ENCODE peak calls at places on chromosome 11, in seven cellular contexts. H is colonic mucosa, U is mammary epithelial cell, G is endodermal cell, Z is kidney, W is neural progenitor cell, B is mesenchymal stem cell. L is an unnamed sample.
A peak's percentile ranks its signal among the peaks of the same experiment; 100 is the strongest.

GRCh38 chr11:126284829-126285228 is 1.9 kb downstream of the TIRAP start:
- DNase-seq in W (no peak), Z (no peak), U (peak; percentile 93), B (peak; percentile 98), H (peak; percentile 67), G (no peak), L (peak; percentile 91)

GRCh38 chr11:65307298-65308229 is 7.1 kb upstream of the CDC42EP2 start:
- DNase-seq in W (no peak), Z (no peak), H (no peak), B (no peak), U (no peak), G (no peak), L (no peak)

GRCh38 chr11:103903621-103904323 is 132.7 kb upstream of the DDI1 start:
- DNase-seq in G (no peak), Z (no peak), U (no peak), B (no peak), H (no peak), W (no peak), L (peak; percentile 98)

GRCh38 chr11:47020793-47021624 is 84.4 kb downstream of the CSTPP1 start:
- DNase-seq in W (peak; percentile 74), U (no peak), G (no peak), H (no peak), Z (no peak), B (peak; percentile 74), L (no peak)

GRCh38 chr11:134067486-134067885 is 1.4 kb upstream of the JAM3 start:
- DNase-seq in W (no peak), H (no peak), B (no peak), Z (no peak), U (no peak), G (no peak), L (no peak)

GRCh38 chr11:12543596-12544415 is 130.4 kb upstream of the TEAD1 start:
- DNase-seq in U (peak; percentile 78), H (peak; percentile 10), B (no peak), Z (no peak), W (no peak), G (no peak), L (no peak)

GRCh38 chr11:114262681-114263509 is 33.3 kb upstream of the NNMT start:
- DNase-seq in B (peak; percentile 71), H (no peak), U (peak; percentile 33), G (peak; percentile 71), W (peak; percentile 77), Z (no peak), L (peak; percentile 49)

GRCh38 chr11:20363500-20364411 is at the start of gene HTATIP2:
- DNase-seq in Z (peak; percentile 91), G (peak; percentile 85), U (peak; percentile 49), H (peak; percentile 84), B (peak; percentile 57), W (peak; percentile 70), L (peak; percentile 92)

GRCh38 chr11:41245704-41246398 is 213.6 kb downstream of the LRRC4C start:
- DNase-seq in G (peak; percentile 57), W (peak; percentile 11), H (no peak), B (no peak), U (no peak), Z (peak; percentile 46), L (no peak)

GRCh38 chr11:120513436-120514315 is 2.1 kb downstream of the GRIK4 start:
- DNase-seq in B (no peak), Z (no peak), G (no peak), H (no peak), U (no peak), W (peak; percentile 29), L (no peak)

GRCh38 chr11:69854719-69855118 is 35.5 kb upstream of the FGF3 start:
- DNase-seq in G (no peak), Z (no peak), W (no peak), H (no peak), B (peak; percentile 35), U (peak; percentile 81), L (no peak)

GRCh38 chr11:20351151-20351550 is 12.4 kb upstream of the HTATIP2 start:
- DNase-seq in H (no peak), U (peak; percentile 23), W (no peak), G (no peak), B (no peak), Z (no peak), L (no peak)

GRCh38 chr11:57426754-57427691 is at the start of gene SLC43A3:
- DNase-seq in U (peak; percentile 93), Z (peak; percentile 91), H (peak; percentile 76), B (peak; percentile 74), G (peak; percentile 89), W (peak; percentile 70), L (peak; percentile 94)

GRCh38 chr11:47607380-47607779 is 13.2 kb upstream of the C1QTNF4 start:
- DNase-seq in H (no peak), W (no peak), Z (no peak), G (no peak), B (peak; percentile 96), U (peak; percentile 30), L (no peak)

GRCh38 chr11:65172600-65172999 is 2.6 kb downstream of the SPDYC start:
- DNase-seq in Z (peak; percentile 42), B (no peak), U (no peak), G (peak; percentile 51), H (no peak), W (no peak), L (no peak)

GRCh38 chr11:78085972-78086371 is 6.3 kb upstream of the NDUFC2 start:
- DNase-seq in Z (no peak), G (no peak), W (no peak), U (no peak), B (no peak), H (no peak), L (no peak)

GRCh38 chr11:12995211-12995610 is 13.9 kb upstream of the RASSF10 start:
- DNase-seq in G (no peak), W (no peak), B (no peak), H (no peak), U (no peak), Z (no peak), L (no peak)

GRCh38 chr11:62295504-62295903 is 3.4 kb downstream of the SCGB1D4 start:
- DNase-seq in G (peak; percentile 83), W (peak; percentile 71), H (no peak), U (peak; percentile 17), B (peak; percentile 25), Z (no peak), L (peak; percentile 37)

GRCh38 chr11:117197516-117198456 is 1.4 kb upstream of the TAGLN start:
- DNase-seq in G (peak; percentile 94), H (peak; percentile 71), U (no peak), W (peak; percentile 76), B (no peak), Z (peak; percentile 86), L (peak; percentile 43)

GRCh38 chr11:1195690-1196515 is 27.0 kb upstream of the MUC5B start:
- DNase-seq in B (no peak), H (no peak), U (no peak), G (peak; percentile 20), W (no peak), Z (peak; percentile 69), L (no peak)

GRCh38 chr11:66478823-66479740 is 1.2 kb upstream of the DPP3 start:
- DNase-seq in H (peak; percentile 55), B (peak; percentile 59), G (peak; percentile 77), Z (peak; percentile 85), W (peak; percentile 60), U (no peak), L (peak; percentile 77)

GRCh38 chr11:60762851-60763691 is 6.4 kb downstream of the MS4A15 start:
- DNase-seq in Z (no peak), W (peak; percentile 48), G (no peak), B (no peak), U (no peak), H (no peak), L (peak; percentile 80)

GRCh38 chr11:46248270-46249102 is 29.0 kb upstream of the CREB3L1 start:
- DNase-seq in H (no peak), G (peak; percentile 81), U (peak; percentile 91), W (no peak), B (peak; percentile 96), Z (no peak), L (no peak)

GRCh38 chr11:34528072-34528471 is 14.5 kb upstream of the ELF5 start:
- DNase-seq in B (no peak), Z (no peak), U (no peak), G (no peak), H (no peak), W (no peak), L (no peak)

GRCh38 chr11:126352934-126353801 is 2.3 kb upstream of the ST3GAL4 start:
- DNase-seq in H (no peak), W (no peak), Z (no peak), B (peak; percentile 69), U (peak; percentile 86), G (no peak), L (peak; percentile 65)

GRCh38 chr11:37905707-37906417 is 1307.8 kb upstream of the RAG2 start:
- DNase-seq in Z (no peak), H (no peak), B (no peak), G (no peak), U (peak; percentile 68), W (no peak), L (no peak)

GRCh38 chr11:44622190-44622650 is 56.8 kb downstream of the CD82 start:
- DNase-seq in B (no peak), U (no peak), G (peak; percentile 45), H (peak; percentile 14), W (no peak), Z (no peak), L (peak; percentile 38)

GRCh38 chr11:65776710-65777141 is 4.0 kb downstream of the AP5B1 start:
- DNase-seq in U (peak; percentile 25), H (no peak), G (no peak), B (no peak), Z (no peak), W (no peak), L (no peak)

GRCh38 chr11:44185522-44185921 is 90.0 kb downstream of the EXT2 start:
- DNase-seq in B (no peak), G (no peak), Z (no peak), U (no peak), W (no peak), H (no peak), L (no peak)

GRCh38 chr11:40514124-40514523 is 945.3 kb downstream of the LRRC4C start:
- DNase-seq in H (no peak), U (peak; percentile 1), Z (no peak), W (no peak), B (peak; percentile 8), G (no peak), L (no peak)

GRCh38 chr11:28105869-28106268 is 2.1 kb downstream of the KIF18A start:
- DNase-seq in U (no peak), G (no peak), B (peak; percentile 22), Z (no peak), W (no peak), H (no peak), L (peak; percentile 52)
- H3K9ac ChIP-seq in U (no peak overlapping the region), G (no peak overlapping the region), B (peak overlapping the region; percentile 36), Z (no peak overlapping the region), W (no peak overlapping the region), H (no peak overlapping the region), L (peak overlapping the region; percentile 88)

GRCh38 chr11:3644817-3645235 is at the start of gene ART1:
- DNase-seq in W (no peak), H (no peak), Z (no peak), B (no peak), U (no peak), G (no peak), L (peak; percentile 41)
- H3K4me3 ChIP-seq in W (no peak within 1 kb of the TSS), H (no peak within 1 kb of the TSS), Z (no peak within 1 kb of the TSS), B (no peak within 1 kb of the TSS), U (no peak within 1 kb of the TSS), G (no peak within 1 kb of the TSS), L (no peak within 1 kb of the TSS)

GRCh38 chr11:30735946-30736345 is 149.8 kb upstream of the MPPED2 start:
- DNase-seq in G (no peak), U (no peak), W (peak; percentile 11), B (no peak), H (no peak), Z (no peak), L (no peak)
- H3K9ac ChIP-seq in G (no peak overlapping the region), U (no peak overlapping the region), W (no peak overlapping the region), B (no peak overlapping the region), H (no peak overlapping the region), Z (no peak overlapping the region), L (no peak overlapping the region)

GRCh38 chr11:29343465-29344333 is 673.1 kb downstream of the KCNA4 start:
- DNase-seq in U (peak; percentile 40), G (peak; percentile 92), Z (peak; percentile 70), B (peak; percentile 54), W (peak; percentile 73), H (peak; percentile 40), L (peak; percentile 73)
- H3K4me3 ChIP-seq in U (peak overlapping the region; percentile 26), G (no peak overlapping the region), Z (peak overlapping the region; percentile 30), B (peak overlapping the region; percentile 53), W (no peak overlapping the region), H (no peak overlapping the region), L (no peak overlapping the region)

L was measured in Karpas-422.